ENCODE peak calls at places on chromosome 20, in five cellular contexts. N, E, H, I and D are unnamed samples.

GRCh38 chr20:62571667-62572344 is 70.5 kb upstream of the SLCO4A1 start:
- DNase-seq in N (no peak), E (no peak), H (no peak), I (no peak), D (peak; percentile 67)

GRCh38 chr20:25294459-25295385 is 46.8 kb downstream of the PYGB start:
- DNase-seq in N (peak; percentile 52), E (peak; percentile 87), H (no peak), I (peak; percentile 31), D (peak; percentile 78)

GRCh38 chr20:17586250-17586649 is 16.4 kb downstream of the DSTN start:
- DNase-seq in N (no peak), E (no peak), H (no peak), I (no peak), D (no peak)

GRCh38 chr20:24628985-24629384 is 159.6 kb downstream of the SYNDIG1 start:
- DNase-seq in N (no peak), E (no peak), H (no peak), I (no peak), D (no peak)

GRCh38 chr20:36854343-36855240 is 21.3 kb upstream of the TLDC2 start:
- DNase-seq in N (peak; percentile 28), E (no peak), H (no peak), I (no peak), D (no peak)

GRCh38 chr20:34877002-34877264 is 521 bp downstream of the ACSS2 start:
- DNase-seq in N (no peak), E (no peak), H (no peak), I (no peak), D (no peak)

GRCh38 chr20:17023036-17023435 is 203.8 kb upstream of the PCSK2 start:
- DNase-seq in N (no peak), E (no peak), H (no peak), I (no peak), D (no peak)

GRCh38 chr20:52748235-52748950 is 223.8 kb upstream of the TSHZ2 start:
- DNase-seq in N (no peak), E (no peak), H (no peak), I (peak; percentile 62), D (no peak)

GRCh38 chr20:60009826-60010616 is 51.8 kb downstream of the CDH26 start:
- DNase-seq in N (no peak), E (no peak), H (no peak), I (no peak), D (no peak)

GRCh38 chr20:42714298-42715141 is 475.2 kb downstream of the PTPRT start:
- DNase-seq in N (no peak), E (no peak), H (no peak), I (no peak), D (no peak)

GRCh38 chr20:12722096-12722495 is 286.7 kb upstream of the SPTLC3 start:
- DNase-seq in N (no peak), E (no peak), H (no peak), I (no peak), D (no peak)

GRCh38 chr20:18609741-18610140 is 21.9 kb downstream of the DTD1 start:
- DNase-seq in N (no peak), E (no peak), H (no peak), I (no peak), D (no peak)

GRCh38 chr20:7971536-7972285 is 31.5 kb upstream of the HAO1 start:
- DNase-seq in N (peak; percentile 10), E (no peak), H (no peak), I (peak; percentile 71), D (no peak)

GRCh38 chr20:16671753-16672152 is 58.1 kb upstream of the SNRPB2 start:
- DNase-seq in N (no peak), E (no peak), H (no peak), I (no peak), D (no peak)

GRCh38 chr20:61886721-61887658 is 178.7 kb downstream of the TAF4 start:
- DNase-seq in N (peak; percentile 35), E (peak; percentile 69), H (no peak), I (peak; percentile 45), D (peak; percentile 51)

GRCh38 chr20:38326309-38326708 is 20.0 kb upstream of the LBP start:
- DNase-seq in N (no peak), E (no peak), H (no peak), I (no peak), D (no peak)

GRCh38 chr20:46218656-46219055 is 89.6 kb downstream of the CDH22 start:
- DNase-seq in N (no peak), E (no peak), H (no peak), I (no peak), D (no peak)

GRCh38 chr20:35093245-35093884 is 758 bp upstream of the TRPC4AP start:
- DNase-seq in N (peak; percentile 82), E (no peak), H (no peak), I (peak; percentile 71), D (no peak)

GRCh38 chr20:34343458-34344255 is 19.4 kb upstream of the ITCH start:
- DNase-seq in N (no peak), E (no peak), H (no peak), I (no peak), D (no peak)

GRCh38 chr20:40506567-40506966 is 182.5 kb downstream of the MAFB start:
- DNase-seq in N (peak; percentile 80), E (peak; percentile 94), H (no peak), I (peak; percentile 100), D (no peak)
- TF ChIP-seq CTCF in N (no peak), E (no peak), H (no peak), I (peak; percentile 24), D (no peak)

GRCh38 chr20:3808141-3808479 is 12.0 kb downstream of the CDC25B start:
- DNase-seq in N (peak; percentile 92), E (peak; percentile 84), H (no peak), I (peak; percentile 96), D (no peak)
- TF ChIP-seq CTCF in N (no peak), E (no peak), H (no peak), I (peak; percentile 18), D (no peak)

DNA sequence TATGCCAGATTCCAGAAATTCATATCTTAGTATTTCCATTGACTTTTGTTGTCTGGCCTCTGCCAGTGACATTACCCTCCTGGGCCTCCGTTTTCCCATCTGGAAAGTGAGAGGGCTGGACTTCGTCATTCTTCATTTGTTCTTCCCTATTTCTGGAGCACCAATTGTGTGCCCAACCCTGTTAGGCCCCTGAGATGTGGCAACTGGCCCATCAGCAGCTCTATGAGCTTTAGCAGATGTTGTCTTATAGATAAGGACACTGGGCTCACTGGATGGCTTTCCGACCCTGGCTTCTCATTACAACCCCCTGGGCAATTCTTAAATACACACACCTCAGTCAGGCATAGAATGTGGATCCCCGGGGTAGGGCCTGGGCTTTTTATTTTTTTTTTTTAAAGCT is 14.7 kb downstream of the PABPC1L start:
- DNase-seq in N (no peak), E (no peak), H (no peak), I (no peak), D (no peak)
- TF ChIP-seq CTCF in N (no peak), E (no peak), H (no peak), I (no peak), D (no peak)

GRCh38 chr20:58840816-58841538 is 9.7 kb downstream of the GNAS-AS1 start:
- DNase-seq in N (no peak), E (no peak), H (no peak), I (no peak), D (no peak)

GRCh38 chr20:58838174-58838573 is 12.5 kb downstream of the GNAS-AS1 start:
- DNase-seq in N (no peak), E (no peak), H (no peak), I (no peak), D (no peak)

GRCh38 chr20:58839991-58840747 is 10.5 kb downstream of the GNAS-AS1 start:
- DNase-seq in N (no peak), E (no peak), H (no peak), I (no peak), D (no peak)

GRCh38 chr20:58837717-58838116 is 13.0 kb downstream of the GNAS-AS1 start:
- DNase-seq in N (no peak), E (no peak), H (no peak), I (no peak), D (no peak)

GRCh38 chr20:58839474-58839874 is 11.2 kb downstream of the GNAS-AS1 start:
- DNase-seq in N (peak; percentile 24), E (peak; percentile 77), H (no peak), I (no peak), D (no peak)
- TF ChIP-seq CTCF in N (peak; percentile 31), E (peak; percentile 29), H (peak; percentile 38), I (peak; percentile 23), D (peak; percentile 28)

GRCh38 chr20:47220161-47220582 is 136.3 kb downstream of the ZMYND8 start:
- DNase-seq in N (no peak), E (no peak), H (no peak), I (peak; percentile 10), D (peak; percentile 54)
- TF ChIP-seq CTCF in N (peak; percentile 53), E (peak; percentile 55), H (peak; percentile 68), I (peak; percentile 57), D (peak; percentile 29)

GRCh38 chr20:39767352-39767751 is 805.2 kb downstream of the DHX35 start:
- DNase-seq in N (no peak), E (no peak), H (no peak), I (no peak), D (no peak)

GRCh38 chr20:39756828-39757227 is 794.7 kb downstream of the DHX35 start:
- DNase-seq in N (no peak), E (no peak), H (no peak), I (no peak), D (no peak)

GRCh38 chr20:39762716-39763115 is 800.6 kb downstream of the DHX35 start:
- DNase-seq in N (no peak), E (no peak), H (no peak), I (no peak), D (no peak)
- TF ChIP-seq CTCF in N (no peak), E (no peak), H (no peak), I (no peak), D (no peak)

GRCh38 chr20:47785900-47786762 is 850 bp upstream of the SULF2 start:
- DNase-seq in N (peak; percentile 71), E (no peak), H (no peak), I (peak; percentile 83), D (peak; percentile 71)

GRCh38 chr20:47784256-47784598 is 1.1 kb downstream of the SULF2 start:
- DNase-seq in N (no peak), E (no peak), H (no peak), I (no peak), D (no peak)

GRCh38 chr20:47782920-47783552 is 2.2 kb downstream of the SULF2 start:
- DNase-seq in N (no peak), E (no peak), H (no peak), I (no peak), D (no peak)

GRCh38 chr20:47785321-47785899 is at the start of gene SULF2:
- DNase-seq in N (no peak), E (no peak), H (no peak), I (no peak), D (no peak)

DNA sequence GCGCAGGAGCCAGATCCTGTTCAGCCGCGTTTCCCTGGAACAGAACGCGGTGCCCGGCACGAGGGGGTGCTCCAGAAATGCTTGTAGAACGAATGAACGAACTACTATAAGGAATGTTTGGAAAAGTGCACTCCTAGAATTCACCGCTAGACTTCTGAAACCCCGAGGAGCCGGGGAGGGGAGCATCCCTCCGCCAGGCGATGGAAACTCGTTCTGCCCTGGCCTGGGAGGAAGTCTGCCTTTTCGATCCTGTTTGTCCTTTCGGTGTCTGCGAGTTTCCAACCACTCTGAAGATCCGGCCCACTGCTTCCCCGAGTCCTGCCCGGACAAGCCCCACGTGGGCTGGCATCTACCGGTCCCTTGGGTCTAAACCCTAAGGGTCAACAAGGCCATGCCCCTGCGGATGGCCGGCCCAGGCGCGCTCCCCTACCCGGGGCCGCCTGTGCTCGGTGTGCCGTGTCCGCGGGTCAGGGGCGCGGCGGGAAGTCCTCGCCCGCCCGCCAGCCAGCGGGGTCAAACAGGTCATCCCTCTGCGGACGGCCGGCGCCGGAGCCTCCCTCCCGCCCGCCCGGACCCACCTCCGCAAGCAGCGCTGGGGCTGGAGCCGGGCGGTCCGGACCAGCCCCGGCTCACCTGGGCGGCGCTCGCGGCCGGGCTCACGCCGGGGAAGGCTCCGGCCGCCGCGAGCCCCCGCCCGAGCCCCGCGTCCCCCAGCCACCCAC is 521 bp downstream of the SULF2 start:
- DNase-seq in N (peak; percentile 4), E (peak; percentile 79), H (no peak), I (peak; percentile 46), D (no peak)
- TF ChIP-seq CTCF in N (no peak), E (no peak), H (no peak), I (peak; percentile 41), D (no peak)